ENCODE peak calls at places on chromosomes 12 and 14, in ten cellular contexts. G is activated gamma-delta T cell treated with anti-CD3 and anti-CD28 coated beads, Interleukin-2, amount 50 U/mL, for 16 hours; C is foreskin fibroblast; B is stimulated activated CD8-positive, alpha-beta memory T cell treated with anti-CD3 and anti-CD28 coated beads, Interleukin-7, amount 100 ng/mL, for 24 hours; Y is IMR-90; V is left cardiac atrium; Q is COR-L47; J is SK-N-MC; Z is kidney epithelial cell; D is T-helper 2 cell. L is an unnamed sample.

GRCh38 chr12:113899042-113899843 is 66.9 kb downstream of the RBM19 start:
- DNase-seq in G (no peak), C (no peak), B (no peak), Y (no peak), V (no peak), Q (no peak), J (no peak), Z (no peak), D (no peak), L (no peak)

GRCh38 chr12:4301932-4302501 is 19.0 kb upstream of the TIGAR start:
- DNase-seq in G (no peak), C (no peak), B (no peak), Y (no peak), V (no peak), Q (no peak), J (no peak), Z (no peak), D (no peak), L (no peak)

GRCh38 chr14:94641632-94641955 is 29.4 kb downstream of the SERPINA3 start:
- DNase-seq in G (no peak), C (no peak), B (no peak), Y (no peak), V (no peak), Q (no peak), J (no peak), Z (no peak), D (no peak), L (no peak)

GRCh38 chr12:11968041-11968383 is 102.7 kb upstream of the BCL2L14 start:
- DNase-seq in G (no peak), C (no peak), B (no peak), Y (no peak), V (no peak), Q (no peak), J (no peak), Z (no peak), D (no peak), L (no peak)

GRCh38 chr12:51839310-51839943 is 9.1 kb downstream of the FIGNL2 start:
- DNase-seq in G (no peak), C (no peak), B (no peak), Y (no peak), V (no peak), Q (no peak), J (no peak), Z (no peak), D (no peak), L (no peak)

GRCh38 chr12:2457215-2458112 is 337.3 kb upstream of the FKBP4 start:
- DNase-seq in G (no peak), C (no peak), B (no peak), Y (no peak), V (no peak), Q (no peak), J (no peak), Z (no peak), D (no peak), L (no peak)

GRCh38 chr14:55441286-55441685 is 870 bp upstream of the TBPL2 start:
- DNase-seq in G (no peak), C (no peak), B (no peak), Y (no peak), V (no peak), Q (no peak), J (no peak), Z (no peak), D (no peak), L (no peak)

GRCh38 chr14:98965061-98965460 is 306.9 kb downstream of the BCL11B start:
- DNase-seq in G (no peak), C (no peak), B (no peak), Y (no peak), V (no peak), Q (no peak), J (no peak), Z (no peak), D (no peak), L (no peak)

GRCh38 chr14:88044782-88045446 is 40.0 kb downstream of the GPR65 start:
- DNase-seq in G (no peak), C (no peak), B (no peak), Y (no peak), V (no peak), Q (no peak), J (no peak), Z (no peak), D (no peak), L (no peak)

GRCh38 chr14:103280278-103280917 is 53.6 kb upstream of the EIF5 start:
- DNase-seq in G (no peak), C (no peak), B (no peak), Y (no peak), V (no peak), Q (no peak), J (no peak), Z (no peak), D (no peak), L (peak)

GRCh38 chr12:20370001-20370381 is 1.7 kb downstream of the PDE3A start:
- DNase-seq in G (no peak), C (no peak), B (no peak), Y (no peak), V (peak), Q (no peak), J (no peak), Z (no peak), D (no peak), L (peak)

GRCh38 chr12:115323223-115323905 is 639.4 kb upstream of the TBX3 start:
- DNase-seq in G (no peak), C (peak), B (no peak), Y (peak), V (no peak), Q (no peak), J (no peak), Z (no peak), D (no peak), L (no peak)

GRCh38 chr12:9701380-9702154 is 31.3 kb downstream of the CLECL1 start:
- DNase-seq in G (no peak), C (no peak), B (no peak), Y (no peak), V (no peak), Q (no peak), J (no peak), Z (no peak), D (no peak), L (no peak)

GRCh38 chr14:33475623-33476022 is 475.3 kb downstream of the EGLN3 start:
- DNase-seq in G (no peak), C (peak), B (no peak), Y (no peak), V (peak), Q (peak), J (no peak), Z (peak), D (no peak), L (peak)

GRCh38 chr14:21825147-21825743 is 151.6 kb upstream of the OR4E1 start:
- DNase-seq in G (no peak), C (no peak), B (no peak), Y (peak), V (no peak), Q (no peak), J (peak), Z (no peak), D (no peak), L (no peak)

GRCh38 chr14:54584097-54584496 is 17.2 kb downstream of the SAMD4A start:
- DNase-seq in G (no peak), C (no peak), B (no peak), Y (no peak), V (no peak), Q (no peak), J (no peak), Z (no peak), D (no peak), L (no peak)

GRCh38 chr12:48817957-48818830 is at the start of gene CACNB3:
- DNase-seq in G (peak), C (no peak), B (peak), Y (peak), V (peak), Q (peak), J (no peak), Z (no peak), D (peak), L (peak)

GRCh38 chr12:5589055-5589454 is 157.1 kb downstream of the NTF3 start:
- DNase-seq in G (no peak), C (no peak), B (no peak), Y (no peak), V (no peak), Q (no peak), J (no peak), Z (no peak), D (no peak), L (no peak)

GRCh38 chr14:56501909-56502530 is 77.6 kb upstream of the TMEM260 start:
- DNase-seq in G (no peak), C (no peak), B (no peak), Y (no peak), V (no peak), Q (no peak), J (no peak), Z (no peak), D (no peak), L (no peak)

GRCh38 chr14:86038401-86038985 is 508.5 kb downstream of the FLRT2 start:
- DNase-seq in G (peak), C (peak), B (no peak), Y (peak), V (peak), Q (peak), J (peak), Z (no peak), D (peak), L (peak)

GRCh38 chr12:72523754-72524153 is 251.6 kb downstream of the TRHDE start:
- DNase-seq in G (no peak), C (no peak), B (no peak), Y (no peak), V (no peak), Q (no peak), J (no peak), Z (no peak), D (no peak), L (no peak)

GRCh38 chr12:92608418-92609091 is 94.2 kb upstream of the PLEKHG7 start:
- DNase-seq in G (no peak), C (peak), B (no peak), Y (peak), V (no peak), Q (peak), J (no peak), Z (no peak), D (no peak), L (no peak)

GRCh38 chr14:69858801-69859200 is 20.4 kb upstream of the SMOC1 start:
- DNase-seq in G (no peak), C (no peak), B (no peak), Y (no peak), V (no peak), Q (no peak), J (no peak), Z (no peak), D (no peak), L (no peak)

GRCh38 chr12:98352218-98352811 is 163.1 kb upstream of the TMPO start:
- DNase-seq in G (no peak), C (peak), B (no peak), Y (peak), V (no peak), Q (no peak), J (no peak), Z (peak), D (no peak), L (peak)

L was measured in H1.